ENCODE peak calls at places on chromosomes 4 and X, in seven cellular contexts. O is CD4-positive, CD25-positive, alpha-beta regulatory T cell; U is adrenal gland; Z is Peyer's patch; S is endothelial cell of umbilical vein; K is uterus; F is ovary. R is an unnamed sample. For H3K9me3, the result is how much of the 10 kb centered on the place peaks cover.

GRCh38 chrX:37986893-37987292 is 19.5 kb upstream of the SYTL5 start:
- DNase-seq in O (no peak), U (no peak), Z (no peak), S (peak), K (no peak), F (no peak), R (no peak)

GRCh38 chrX:39337461-39337860 is 536.2 kb downstream of the MID1IP1 start:
- DNase-seq in O (no peak), U (no peak), Z (no peak), S (no peak), K (no peak), F (no peak), R (no peak)

GRCh38 chrX:13087322-13088154 is 43.1 kb upstream of the FAM9C start:
- DNase-seq in O (peak), U (no peak), Z (peak), S (peak), K (no peak), F (no peak), R (no peak)

GRCh38 chrX:9905288-9905687 is 61.9 kb upstream of the CLDN34 start:
- DNase-seq in O (no peak), U (no peak), Z (no peak), S (peak), K (no peak), F (no peak), R (no peak)

GRCh38 chrX:71622347-71623104 is 4.2 kb upstream of the CXCR3 start:
- DNase-seq in O (peak), U (peak), Z (peak), S (peak), K (peak), F (peak), R (peak)

GRCh38 chr4:148926861-148927260 is 484.6 kb upstream of the NR3C2 start:
- DNase-seq in O (no peak), U (peak), Z (peak), S (no peak), K (no peak), F (no peak), R (peak)

GRCh38 chrX:139798701-139799100 is 90.7 kb upstream of the MCF2 start:
- DNase-seq in O (no peak), U (no peak), Z (no peak), S (no peak), K (no peak), F (no peak), R (no peak)

GRCh38 chrX:75155454-75155829 is 641 bp downstream of the ABCB7 start:
- DNase-seq in O (no peak), U (no peak), Z (no peak), S (peak), K (no peak), F (no peak), R (no peak)

GRCh38 chr4:3729885-3730226 is 36.3 kb upstream of the ADRA2C start:
- DNase-seq in O (no peak), U (no peak), Z (no peak), S (no peak), K (no peak), F (no peak), R (no peak)

GRCh38 chr4:126821152-126821551 is 811.6 kb upstream of the INTU start:
- DNase-seq in O (no peak), U (no peak), Z (no peak), S (no peak), K (no peak), F (no peak), R (no peak)

GRCh38 chrX:69158166-69159040 is 6.8 kb downstream of the PJA1 start:
- DNase-seq in O (no peak), U (peak), Z (peak), S (peak), K (peak), F (peak), R (peak)

GRCh38 chrX:139290310-139290709 is 240.2 kb upstream of the F9 start:
- DNase-seq in O (no peak), U (no peak), Z (no peak), S (no peak), K (no peak), F (no peak), R (no peak)

GRCh38 chr4:14403132-14403531 is 599.1 kb upstream of the CPEB2 start:
- DNase-seq in O (no peak), U (no peak), Z (no peak), S (no peak), K (no peak), F (no peak), R (no peak)

GRCh38 chr4:68871772-68872441 is 56.1 kb downstream of the UGT2B10 start:
- DNase-seq in O (no peak), U (no peak), Z (no peak), S (no peak), K (no peak), F (no peak), R (no peak)

GRCh38 chrX:46628406-46629371 is 55.1 kb downstream of the CHST7 start:
- DNase-seq in O (no peak), U (peak), Z (peak), S (peak), K (peak), F (peak), R (no peak)

GRCh38 chr4:8645753-8646124 is 53.2 kb downstream of the CPZ start:
- DNase-seq in O (no peak), U (no peak), Z (peak), S (no peak), K (no peak), F (no peak), R (no peak)

GRCh38 chr4:105145913-105146285 is 777 bp upstream of the TET2 start:
- DNase-seq in O (peak), U (peak), Z (peak), S (peak), K (no peak), F (no peak), R (no peak)

GRCh38 chr4:86496094-86497060 is 97.7 kb upstream of the PTPN13 start:
- DNase-seq in O (no peak), U (peak), Z (no peak), S (peak), K (peak), F (peak), R (peak)

GRCh38 chr4:164203476-164203875 is 550.5 kb upstream of the SMIM31 start:
- DNase-seq in O (no peak), U (peak), Z (no peak), S (no peak), K (no peak), F (no peak), R (no peak)

GRCh38 chr4:2040391-2041233 is 18.5 kb upstream of the NAT8L start:
- DNase-seq in O (no peak), U (no peak), Z (peak), S (no peak), K (no peak), F (no peak), R (no peak)

GRCh38 chr4:26459054-26459755 is 31.1 kb downstream of the CCKAR start:
- DNase-seq in O (no peak), U (peak), Z (no peak), S (peak), K (no peak), F (no peak), R (peak)

GRCh38 chrX:148871422-148872152 is 371.2 kb downstream of the AFF2 start:
- DNase-seq in O (no peak), U (no peak), Z (no peak), S (no peak), K (no peak), F (no peak), R (peak)

GRCh38 chr4:177441803-177442622 is at the start of gene AGA:
- DNase-seq in O (peak), U (peak), Z (peak), S (peak), K (peak), F (peak), R (peak)

GRCh38 chrX:153861147-153861546 is 24.8 kb downstream of the L1CAM start:
- DNase-seq in O (no peak), U (no peak), Z (no peak), S (no peak), K (no peak), F (no peak), R (no peak)

GRCh38 chr4:10118355-10119004 is 1.9 kb upstream of the WDR1 start:
- DNase-seq in O (no peak), U (no peak), Z (no peak), S (no peak), K (no peak), F (no peak), R (no peak)

GRCh38 chrX:147476008-147476407 is 435.7 kb upstream of the FMR1 start:
- DNase-seq in O (no peak), U (peak), Z (no peak), S (no peak), K (no peak), F (no peak), R (peak)

GRCh38 chr4:17168571-17168970 is 270.1 kb upstream of the LDB2 start:
- DNase-seq in O (no peak), U (no peak), Z (no peak), S (peak), K (peak), F (no peak), R (no peak)

GRCh38 chr4:176150283-176150682 is 45.1 kb downstream of the SPATA4 start:
- DNase-seq in O (no peak), U (no peak), Z (no peak), S (peak), K (no peak), F (no peak), R (no peak)

GRCh38 chr4:128006592-128006991 is 41.4 kb downstream of the ABHD18 start:
- DNase-seq in O (no peak), U (peak), Z (no peak), S (no peak), K (no peak), F (no peak), R (no peak)

GRCh38 chr4:2408401-2408958 is 10.0 kb downstream of the ZFYVE28 start:
- DNase-seq in O (no peak), U (no peak), Z (no peak), S (no peak), K (no peak), F (no peak), R (no peak)

GRCh38 chr4:69092980-69093568 is 3.2 kb upstream of the UGT2B7 start:
- DNase-seq in O (no peak), U (no peak), Z (no peak), S (no peak), K (no peak), F (no peak), R (no peak)

GRCh38 chr4:3369781-3370660 is 71.7 kb upstream of the HGFAC start:
- DNase-seq in O (no peak), U (peak), Z (no peak), S (peak), K (peak), F (peak), R (peak)

GRCh38 chr4:93710101-93710846 is 118.3 kb upstream of the ATOH1 start:
- DNase-seq in O (no peak), U (peak), Z (peak), S (no peak), K (no peak), F (no peak), R (peak)

GRCh38 chr4:40466789-40467188 is 131.7 kb downstream of the CHRNA9 start:
- DNase-seq in O (no peak), U (no peak), Z (no peak), S (no peak), K (no peak), F (no peak), R (no peak)

GRCh38 chrX:74656079-74656745 is 41.8 kb upstream of the RLIM start:
- DNase-seq in O (no peak), U (no peak), Z (no peak), S (no peak), K (no peak), F (no peak), R (peak)

DNA sequence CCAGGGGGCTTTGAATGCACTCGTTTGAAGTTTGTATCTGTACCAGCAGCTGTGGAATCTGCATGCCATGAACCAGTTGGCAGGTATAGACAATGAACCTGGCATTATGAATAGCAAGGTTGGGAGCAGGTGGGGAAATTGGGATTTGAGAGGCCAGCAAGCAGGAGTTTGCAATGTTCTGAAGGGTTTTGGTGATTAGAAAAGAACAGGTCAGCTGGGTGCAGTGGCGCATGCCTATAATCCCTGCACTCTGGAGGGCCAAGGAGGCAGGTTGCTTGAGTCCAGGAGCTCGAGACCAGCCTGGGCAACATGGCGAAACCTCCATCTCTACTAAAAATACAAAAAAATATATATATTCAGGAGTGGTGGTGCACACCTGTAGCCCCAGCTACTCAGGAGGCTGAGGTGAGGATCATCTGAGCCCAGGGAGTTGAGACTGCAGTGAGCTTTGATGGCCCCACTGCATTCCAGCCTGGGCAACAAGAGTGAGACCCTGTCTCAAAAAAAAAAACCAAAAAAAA is 64.0 kb downstream of the TSC22D3 start:
- DNase-seq in O (no peak), U (no peak), Z (peak), S (no peak), K (peak), F (peak), R (no peak)
- H3K9me3 ChIP-seq in O (under half), U (under half), Z (under half), S (under half), K (under half), F (under half), R (under half)

GRCh38 chrX:1449581-1450149 is 3.0 kb downstream of the ASMTL start:
- DNase-seq in O (no peak), U (no peak), Z (no peak), S (no peak), K (no peak), F (no peak), R (no peak)

GRCh38 chrX:1451251-1451675 is 1.4 kb downstream of the ASMTL start:
- DNase-seq in O (no peak), U (no peak), Z (peak), S (no peak), K (no peak), F (no peak), R (no peak)

GRCh38 chrX:1450381-1451161 is 2.1 kb downstream of the ASMTL start:
- DNase-seq in O (no peak), U (no peak), Z (peak), S (no peak), K (peak), F (no peak), R (no peak)

GRCh38 chrX:1451676-1452496 is 823 bp downstream of the ASMTL start:
- DNase-seq in O (no peak), U (no peak), Z (peak), S (no peak), K (peak), F (peak), R (no peak)

DNA sequence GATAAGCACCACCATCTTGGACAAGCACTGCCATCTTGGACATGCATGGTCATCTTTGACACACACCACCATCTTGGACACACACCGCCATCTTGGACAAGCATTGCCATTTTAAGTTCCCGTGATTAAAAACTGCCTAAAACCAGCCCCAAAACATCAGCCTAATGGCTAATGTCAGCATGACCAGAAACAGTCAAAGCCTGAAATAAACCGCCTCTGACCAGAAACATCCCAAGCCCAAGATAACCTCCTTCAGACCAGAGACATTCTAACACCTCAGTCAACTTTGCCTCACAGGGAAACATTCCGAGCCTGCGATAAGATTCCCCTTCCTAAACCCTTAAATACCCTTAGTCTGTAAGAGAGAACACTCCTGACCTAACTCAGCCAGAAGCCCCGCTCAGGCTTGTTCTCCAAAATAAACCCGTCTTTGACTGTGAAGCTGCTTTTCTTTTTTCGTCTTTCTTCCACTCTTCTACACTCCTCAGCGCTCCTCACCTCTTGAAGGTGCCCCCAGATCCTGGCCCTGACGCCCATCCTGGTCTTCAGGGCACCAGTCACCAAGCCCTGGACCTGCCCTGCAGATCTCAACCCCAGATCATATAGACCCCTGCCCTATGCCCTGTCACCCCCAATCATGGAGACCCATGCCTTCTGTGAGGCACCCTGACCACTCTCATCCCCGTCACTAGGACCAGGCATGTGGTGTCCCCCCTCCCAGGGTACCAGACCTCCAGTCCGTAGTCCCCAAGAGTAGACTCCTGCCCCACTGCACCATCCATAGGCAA is 3.7 kb downstream of the ASMTL start:
- DNase-seq in O (no peak), U (no peak), Z (peak), S (no peak), K (peak), F (no peak), R (no peak)
- H3K9me3 ChIP-seq in O (under half), U (under half), Z (under half), S (under half), K (under half), F (under half), R (under half)

GRCh38 chrX:151688695-151689094 is 6.6 kb upstream of the PRRG3 start:
- DNase-seq in O (no peak), U (no peak), Z (no peak), S (no peak), K (no peak), F (no peak), R (no peak)

GRCh38 chrX:151692825-151693224 is 2.4 kb upstream of the PRRG3 start:
- DNase-seq in O (no peak), U (no peak), Z (no peak), S (no peak), K (no peak), F (no peak), R (no peak)

GRCh38 chrX:151687635-151688034 is 7.6 kb upstream of the PRRG3 start:
- DNase-seq in O (no peak), U (no peak), Z (no peak), S (no peak), K (no peak), F (no peak), R (no peak)
- H3K9me3 ChIP-seq in O (under half), U (under half), Z (under half), S (under half), K (under half), F (under half), R (under half)

GRCh38 chr4:33649015-33649414 is 2595.3 kb downstream of the ARAP2 start:
- DNase-seq in O (no peak), U (no peak), Z (no peak), S (no peak), K (no peak), F (no peak), R (no peak)

DNA sequence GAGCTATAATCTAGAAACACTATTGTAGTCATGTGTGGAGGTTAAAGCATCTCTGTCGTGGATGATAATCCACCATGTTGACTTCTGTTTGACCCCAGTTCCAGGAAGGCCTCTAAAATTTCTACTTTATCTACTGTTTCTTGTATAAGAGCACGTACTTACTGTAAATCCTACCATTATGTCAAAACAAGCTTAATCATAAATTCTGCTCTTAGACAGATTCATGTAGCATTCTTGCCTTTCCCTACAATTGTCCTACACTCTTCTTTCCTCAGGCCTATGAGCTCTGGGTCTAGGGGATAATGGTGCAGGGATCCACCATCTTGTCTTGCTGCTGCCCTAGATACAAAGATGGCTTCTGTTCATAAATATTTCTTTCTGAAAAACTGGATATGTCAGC is 2594.3 kb downstream of the ARAP2 start:
- DNase-seq in O (no peak), U (no peak), Z (no peak), S (no peak), K (no peak), F (no peak), R (no peak)
- H3K9me3 ChIP-seq in O (under half), U (under half), Z (under half), S (under half), K (under half), F (under half), R (under half)

GRCh38 chrX:1031521-1032430 is 180.7 kb downstream of the CRLF2 start:
- DNase-seq in O (no peak), U (no peak), Z (no peak), S (no peak), K (no peak), F (no peak), R (no peak)
- H3K9me3 ChIP-seq in O (under half), U (under half), Z (under half), S (under half), K (under half), F (under half), R (under half)

GRCh38 chr4:124337874-124338273 is 374.7 kb downstream of the ANKRD50 start:
- DNase-seq in O (no peak), U (peak), Z (no peak), S (no peak), K (no peak), F (no peak), R (peak)
- H3K9me3 ChIP-seq in O (under half), U (under half), Z (under half), S (under half), K (under half), F (under half), R (under half)

GRCh38 chrX:24987731-24988130 is 28.0 kb downstream of the ARX start:
- DNase-seq in O (no peak), U (no peak), Z (no peak), S (no peak), K (no peak), F (no peak), R (peak)
- H3K9me3 ChIP-seq in O (under half), U (under half), Z (under half), S (under half), K (under half), F (under half), R (under half)

GRCh38 chr4:166435449-166435848 is 562.4 kb downstream of the TLL1 start:
- DNase-seq in O (no peak), U (no peak), Z (no peak), S (peak), K (no peak), F (no peak), R (peak)

GRCh38 chr4:166432842-166433241 is 559.8 kb downstream of the TLL1 start:
- DNase-seq in O (no peak), U (no peak), Z (no peak), S (no peak), K (no peak), F (no peak), R (no peak)

GRCh38 chr4:166432125-166432524 is 559.1 kb downstream of the TLL1 start:
- DNase-seq in O (no peak), U (no peak), Z (no peak), S (no peak), K (no peak), F (no peak), R (no peak)
- H3K9me3 ChIP-seq in O (under half), U (under half), Z (under half), S (under half), K (under half), F (under half), R (under half)